ENCODE peak calls at places on chromosome 14, in nine cellular contexts. K, P, I, C, Q, T, S, V and G are unnamed samples.

GRCh38 chr14:34081576-34082136 is 130.8 kb upstream of the EGLN3 start:
- DNase-seq in S (peak), C (no peak), T (peak), V (no peak), I (no peak), Q (no peak), K (no peak), P (no peak), G (peak)

GRCh38 chr14:55781046-55781445 is 201.0 kb downstream of the KTN1 start:
- DNase-seq in V (no peak), T (peak), S (no peak), I (no peak), Q (no peak), K (no peak), C (no peak), P (no peak), G (no peak)

GRCh38 chr14:37172024-37172869 is at the start of gene SLC25A21:
- DNase-seq in I (no peak), V (peak), T (peak), Q (peak), S (peak), C (peak), P (peak), K (peak), G (peak)

GRCh38 chr14:43587183-43587582 is 919.9 kb downstream of the FSCB start:
- DNase-seq in T (no peak), S (no peak), Q (no peak), I (no peak), C (no peak), P (no peak), K (no peak), V (no peak), G (no peak)

GRCh38 chr14:91911474-91912032 is 35.9 kb downstream of the FBLN5 start:
- DNase-seq in K (peak), Q (no peak), C (no peak), P (no peak), I (no peak), T (peak), V (no peak), S (peak), G (peak)

GRCh38 chr14:24269368-24269767 is 2.0 kb downstream of the RABGGTA start:
- DNase-seq in I (no peak), T (no peak), S (no peak), P (no peak), V (no peak), K (no peak), Q (no peak), C (no peak), G (no peak)

GRCh38 chr14:94121485-94121884 is 7.9 kb downstream of the IFI27L2 start:
- DNase-seq in P (no peak), T (no peak), Q (peak), S (no peak), C (no peak), V (no peak), K (no peak), I (no peak), G (no peak)

GRCh38 chr14:52937306-52937705 is 13.5 kb downstream of the FERMT2 start:
- DNase-seq in V (no peak), C (no peak), K (no peak), T (no peak), Q (no peak), P (no peak), I (no peak), S (no peak), G (no peak)

GRCh38 chr14:22047105-22047504 is 373.5 kb upstream of the OR4E1 start:
- DNase-seq in T (peak), Q (no peak), V (no peak), P (no peak), C (no peak), K (peak), I (no peak), S (peak), G (no peak)

GRCh38 chr14:21498540-21499526 is 12.3 kb downstream of the METTL3 start:
- DNase-seq in P (no peak), S (peak), C (no peak), V (no peak), I (no peak), Q (no peak), K (peak), T (peak), G (peak)

GRCh38 chr14:94143711-94144110 is 14.3 kb upstream of the IFI27L2 start:
- DNase-seq in S (no peak), K (no peak), C (no peak), V (no peak), Q (no peak), P (no peak), T (no peak), I (no peak), G (no peak)

GRCh38 chr14:92631098-92631497 is 117.3 kb downstream of the LGMN start:
- DNase-seq in T (no peak), I (no peak), P (no peak), C (no peak), Q (no peak), V (no peak), S (no peak), K (no peak), G (no peak)

GRCh38 chr14:61710853-61711817 is 15.8 kb downstream of the HIF1A start:
- DNase-seq in S (peak), P (no peak), K (no peak), V (no peak), C (no peak), T (peak), I (no peak), Q (no peak), G (no peak)

GRCh38 chr14:104221636-104222375 is 83.4 kb downstream of the KIF26A start:
- DNase-seq in Q (peak), S (no peak), V (no peak), C (no peak), K (no peak), I (no peak), T (no peak), P (no peak), G (no peak)

GRCh38 chr14:85573406-85573805 is 43.5 kb downstream of the FLRT2 start:
- DNase-seq in S (no peak), Q (no peak), C (no peak), T (no peak), I (no peak), K (no peak), P (no peak), V (no peak), G (peak)

GRCh38 chr14:21997300-21997699 is 323.7 kb upstream of the OR4E1 start:
- DNase-seq in S (peak), T (peak), C (no peak), I (no peak), K (peak), V (no peak), P (no peak), Q (no peak), G (no peak)

GRCh38 chr14:52059614-52060013 is 9.2 kb downstream of the NID2 start:
- DNase-seq in I (no peak), V (no peak), T (no peak), S (no peak), P (no peak), Q (no peak), K (no peak), C (no peak), G (peak)

GRCh38 chr14:51188566-51189185 is 51.4 kb upstream of the TMX1 start:
- DNase-seq in C (no peak), V (no peak), P (no peak), S (no peak), I (no peak), K (no peak), Q (no peak), T (no peak), G (peak)

GRCh38 chr14:98956181-98956580 is 315.8 kb downstream of the BCL11B start:
- DNase-seq in S (no peak), V (no peak), K (no peak), I (no peak), P (peak), Q (no peak), T (no peak), C (no peak), G (no peak)

GRCh38 chr14:68569970-68570409 is 222.9 kb downstream of the ZFP36L1 start:
- DNase-seq in K (no peak), I (no peak), T (peak), V (no peak), C (no peak), Q (no peak), P (no peak), S (no peak), G (no peak)

GRCh38 chr14:21414137-21414631 is 30.4 kb upstream of the SUPT16H start:
- DNase-seq in P (no peak), S (no peak), K (no peak), T (no peak), V (no peak), I (no peak), Q (no peak), C (no peak), G (no peak)

GRCh38 chr14:27012641-27013040 is 414.8 kb upstream of the NOVA1 start:
- DNase-seq in V (no peak), T (no peak), I (no peak), S (no peak), K (no peak), Q (no peak), C (no peak), P (no peak), G (no peak)

GRCh38 chr14:35389315-35389667 is 15.3 kb downstream of the NFKBIA start:
- DNase-seq in S (no peak), P (no peak), C (no peak), K (no peak), T (no peak), V (no peak), I (no peak), Q (no peak), G (no peak)

GRCh38 chr14:68282479-68283377 is 463.1 kb downstream of the RAD51B start:
- DNase-seq in K (no peak), C (no peak), S (no peak), V (no peak), Q (no peak), P (no peak), T (no peak), I (no peak), G (no peak)

GRCh38 chr14:72060917-72061316 is 128.7 kb downstream of the RGS6 start:
- DNase-seq in P (no peak), Q (no peak), V (no peak), I (no peak), C (no peak), S (peak), K (no peak), T (no peak), G (no peak)

GRCh38 chr14:88189840-88190191 is 133.3 kb downstream of the KCNK10 start:
- DNase-seq in V (no peak), P (no peak), Q (no peak), C (no peak), T (no peak), I (no peak), S (no peak), K (no peak), G (no peak)

GRCh38 chr14:54564799-54565235 is 2.1 kb upstream of the SAMD4A start:
- DNase-seq in P (no peak), Q (no peak), T (peak), V (no peak), I (peak), S (peak), C (peak), K (no peak), G (peak)

GRCh38 chr14:69996197-69996596 is 117.0 kb downstream of the SMOC1 start:
- DNase-seq in P (no peak), K (no peak), T (no peak), V (no peak), S (peak), I (no peak), C (no peak), Q (no peak), G (peak)

GRCh38 chr14:36955967-36956366 is 216.4 kb downstream of the SLC25A21 start:
- DNase-seq in V (no peak), C (no peak), K (no peak), T (no peak), I (no peak), P (no peak), S (no peak), Q (no peak), G (no peak)

GRCh38 chr14:22721213-22721612 is 45.3 kb upstream of the OXA1L start:
- DNase-seq in I (no peak), P (no peak), T (no peak), S (no peak), V (no peak), Q (no peak), C (no peak), K (no peak), G (no peak)

GRCh38 chr14:102157346-102157745 is 17.6 kb downstream of the WDR20 start:
- DNase-seq in I (no peak), S (no peak), P (no peak), T (no peak), K (no peak), Q (no peak), V (no peak), C (no peak), G (no peak)
- TF ChIP-seq CTCF in I (no peak), S (no peak), P (no peak), T (no peak), K (no peak), Q (no peak), V (no peak), C (no peak), G (no peak)

GRCh38 chr14:103105580-103106168 is 11.1 kb downstream of the EXOC3L4 start:
- DNase-seq in S (no peak), K (no peak), C (no peak), I (no peak), T (no peak), V (no peak), P (no peak), Q (no peak), G (no peak)

GRCh38 chr14:103103461-103104388 is 9.2 kb downstream of the EXOC3L4 start:
- DNase-seq in K (no peak), V (no peak), P (no peak), S (peak), C (no peak), I (no peak), T (no peak), Q (no peak), G (peak)

GRCh38 chr14:103102689-103103260 is 8.2 kb downstream of the EXOC3L4 start:
- DNase-seq in S (no peak), C (no peak), K (no peak), V (no peak), Q (no peak), T (no peak), P (no peak), I (no peak), G (no peak)

GRCh38 chr14:103104389-103104653 is 9.8 kb downstream of the EXOC3L4 start:
- DNase-seq in S (no peak), T (no peak), K (no peak), P (no peak), C (no peak), V (no peak), Q (no peak), I (no peak), G (no peak)

DNA sequence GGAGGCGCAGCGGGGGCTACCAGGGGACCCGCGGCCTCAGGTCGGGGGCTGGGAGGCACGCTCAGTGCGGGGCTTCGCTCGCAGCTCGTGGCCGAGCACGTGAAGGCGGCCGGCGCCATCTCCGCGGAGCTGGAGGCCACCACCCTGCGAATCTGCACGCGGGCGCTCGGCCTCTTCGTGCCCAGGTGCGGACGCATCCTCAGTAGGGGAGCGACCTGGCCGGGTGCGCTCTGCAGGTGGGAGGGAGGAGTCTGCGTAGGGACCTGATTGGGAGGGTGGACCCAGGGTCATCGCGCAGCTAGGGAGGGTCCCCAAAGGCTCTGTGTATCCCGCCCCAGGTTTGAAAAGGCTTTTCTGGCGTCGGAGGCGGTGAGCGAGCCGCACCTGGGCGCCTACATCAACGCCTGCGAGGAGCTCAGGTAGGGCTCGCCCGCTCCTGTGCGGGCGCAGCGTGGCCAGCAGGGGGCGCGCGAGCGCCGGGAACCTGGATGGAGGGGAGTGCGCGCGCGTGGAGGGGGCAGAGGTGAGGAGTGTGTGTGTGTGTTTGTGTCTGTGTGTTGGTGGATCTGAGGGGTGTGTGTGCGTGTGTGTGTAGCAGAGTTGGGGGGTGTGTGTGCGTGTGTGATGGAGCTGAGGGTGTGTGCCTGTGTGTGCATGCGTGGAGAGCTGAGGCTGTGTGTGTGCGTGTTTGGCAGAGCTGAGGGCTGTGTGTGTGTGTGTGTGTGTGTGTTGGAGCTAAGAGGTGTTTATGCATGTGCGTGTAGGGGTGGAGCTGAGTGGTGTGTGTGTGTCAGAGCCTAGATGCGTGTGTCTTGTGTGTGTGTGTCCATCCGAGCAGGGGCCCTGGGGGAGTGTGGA is 10.4 kb downstream of the EXOC3L4 start:
- DNase-seq in S (no peak), Q (no peak), I (peak), P (peak), K (peak), T (no peak), C (no peak), V (peak), G (peak)
- TF ChIP-seq CTCF in S (peak), Q (peak), I (peak), P (peak), K (peak), T (peak), C (peak), V (peak), G (peak)

GRCh38 chr14:38839743-38840375 is 263.2 kb downstream of the SEC23A start:
- DNase-seq in Q (no peak), S (peak), V (no peak), K (no peak), T (peak), C (no peak), P (no peak), I (no peak), G (no peak)
- TF ChIP-seq CTCF in Q (no peak), S (no peak), V (no peak), K (no peak), T (no peak), C (no peak), P (no peak), I (no peak), G (no peak)

GRCh38 chr14:65975865-65976264 is 510.3 kb upstream of the CCDC196 start:
- DNase-seq in P (no peak), T (no peak), I (no peak), S (no peak), C (no peak), K (no peak), Q (no peak), V (no peak), G (no peak)

GRCh38 chr14:65972891-65973290 is 513.3 kb upstream of the CCDC196 start:
- DNase-seq in V (no peak), T (no peak), Q (no peak), P (no peak), I (no peak), C (no peak), K (no peak), S (peak), G (peak)

GRCh38 chr14:65976771-65977170 is 509.4 kb upstream of the CCDC196 start:
- DNase-seq in Q (no peak), V (no peak), S (no peak), C (no peak), T (no peak), I (no peak), K (no peak), P (no peak), G (peak)

GRCh38 chr14:65972346-65972745 is 513.8 kb upstream of the CCDC196 start:
- DNase-seq in S (no peak), K (no peak), V (no peak), C (no peak), P (no peak), I (no peak), T (no peak), Q (no peak), G (peak)
- TF ChIP-seq CTCF in S (no peak), K (no peak), V (no peak), C (no peak), P (no peak), I (no peak), T (no peak), Q (no peak), G (no peak)

GRCh38 chr14:77004711-77005460 is 23.6 kb downstream of the IRF2BPL start:
- DNase-seq in I (no peak), P (no peak), C (no peak), S (peak), Q (no peak), T (no peak), V (no peak), K (no peak), G (peak)
- TF ChIP-seq CTCF in I (no peak), P (no peak), C (no peak), S (no peak), Q (no peak), T (no peak), V (no peak), K (no peak), G (no peak)

GRCh38 chr14:77989441-77989891 is 180.7 kb upstream of the NRXN3 start:
- DNase-seq in P (no peak), Q (no peak), I (no peak), C (no peak), V (no peak), S (no peak), T (no peak), K (no peak), G (no peak)

GRCh38 chr14:77986808-77987207 is 183.4 kb upstream of the NRXN3 start:
- DNase-seq in P (no peak), K (no peak), I (no peak), V (no peak), C (no peak), S (no peak), Q (no peak), T (no peak), G (peak)

GRCh38 chr14:77988096-77988870 is 181.9 kb upstream of the NRXN3 start:
- DNase-seq in C (no peak), Q (no peak), P (no peak), T (no peak), S (no peak), V (no peak), I (no peak), K (no peak), G (peak)

GRCh38 chr14:77988966-77989365 is 181.2 kb upstream of the NRXN3 start:
- DNase-seq in P (no peak), Q (no peak), S (peak), I (no peak), K (no peak), T (no peak), V (no peak), C (peak), G (peak)

DNA sequence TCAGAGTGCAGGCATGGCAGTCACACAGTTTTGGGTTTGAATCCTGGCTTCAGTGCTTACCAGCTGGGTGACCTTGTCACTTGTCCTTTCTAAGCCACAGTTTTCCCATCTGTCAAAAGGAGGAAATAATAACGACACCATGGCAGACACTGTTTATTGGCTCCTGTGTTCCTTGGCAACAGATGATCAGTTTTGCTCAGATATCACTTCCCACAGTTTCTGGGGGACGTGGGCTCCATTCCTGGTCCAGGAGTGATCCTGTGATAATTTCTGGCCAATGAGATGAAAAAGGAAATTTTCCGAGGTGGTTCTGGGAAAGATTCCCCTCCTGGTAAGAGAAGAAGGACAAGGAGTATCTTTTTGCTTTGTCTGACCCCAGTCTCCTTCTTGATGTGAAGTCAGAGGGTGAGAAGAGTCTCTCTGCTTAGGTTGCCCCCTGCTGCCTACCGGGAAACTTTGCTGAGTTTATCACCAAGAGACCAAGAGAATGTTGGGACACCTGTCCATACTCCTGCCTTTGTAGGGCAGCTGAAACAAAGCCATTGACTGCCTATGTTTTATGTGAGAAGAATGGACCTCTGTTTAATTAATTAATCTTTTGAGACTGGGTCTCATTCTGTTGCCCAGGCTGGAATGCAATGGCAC is 178.9 kb upstream of the NRXN3 start:
- DNase-seq in I (no peak), K (no peak), P (no peak), V (no peak), C (no peak), S (no peak), Q (no peak), T (no peak), G (no peak)
- TF ChIP-seq CTCF in I (no peak), K (no peak), P (no peak), V (no peak), C (no peak), S (peak), Q (no peak), T (no peak), G (no peak)